ENCODE peak calls at places on chromosomes 5 and 9, in nine cellular contexts. Z is hepatocyte, O is body of pancreas, F is D721Med, W is BJ, T is breast epithelium, R is HCT116, I is A549, K is retinal pigment epithelial cell. J is an unnamed sample.

GRCh38 chr9:114307323-114308250 is 15.3 kb upstream of the ORM1 start:
- DNase-seq in Z (no peak), O (peak; percentile 4), F (no peak), W (no peak), T (peak; percentile 36), R (no peak), I (no peak), K (no peak), J (peak; percentile 7)

GRCh38 chr9:121303456-121304451 is 35.8 kb downstream of the GSN start:
- DNase-seq in Z (no peak), O (no peak), F (no peak), W (no peak), T (no peak), R (no peak), I (no peak), K (no peak), J (no peak)

GRCh38 chr5:118548761-118549160 is 439.6 kb downstream of the DTWD2 start:
- DNase-seq in Z (peak; percentile 41), O (no peak), F (no peak), W (peak; percentile 59), T (no peak), R (no peak), I (no peak), K (peak; percentile 2), J (no peak)

GRCh38 chr5:171709930-171710329 is 75.7 kb upstream of the SMIM23 start:
- DNase-seq in Z (no peak), O (no peak), F (no peak), W (no peak), T (no peak), R (no peak), I (no peak), K (no peak), J (no peak)

GRCh38 chr9:131216806-131217205 is 59.5 kb downstream of the FAM78A start:
- DNase-seq in Z (no peak), O (no peak), F (no peak), W (no peak), T (no peak), R (no peak), I (no peak), K (no peak), J (no peak)

GRCh38 chr5:73433982-73434342 is 14.6 kb downstream of the FOXD1 start:
- DNase-seq in Z (no peak), O (no peak), F (no peak), W (no peak), T (no peak), R (no peak), I (no peak), K (no peak), J (no peak)

GRCh38 chr5:87185838-87186237 is 81.8 kb upstream of the RASA1 start:
- DNase-seq in Z (no peak), O (no peak), F (no peak), W (no peak), T (no peak), R (no peak), I (no peak), K (no peak), J (no peak)

GRCh38 chr5:134561871-134562296 is 36.4 kb downstream of the JADE2 start:
- DNase-seq in Z (no peak), O (no peak), F (no peak), W (no peak), T (no peak), R (peak; percentile 7), I (peak; percentile 48), K (no peak), J (no peak)

GRCh38 chr5:17723876-17724275 is 89.6 kb downstream of the TAF11L14 start:
- DNase-seq in Z (no peak), O (no peak), F (no peak), W (no peak), T (no peak), R (no peak), I (no peak), K (no peak), J (no peak)

GRCh38 chr5:61748651-61749050 is 416.6 kb downstream of the ZSWIM6 start:
- DNase-seq in Z (no peak), O (no peak), F (no peak), W (no peak), T (no peak), R (no peak), I (no peak), K (no peak), J (no peak)

GRCh38 chr5:61746836-61747575 is 414.9 kb downstream of the ZSWIM6 start:
- DNase-seq in Z (no peak), O (no peak), F (no peak), W (no peak), T (no peak), R (no peak), I (no peak), K (no peak), J (no peak)

DNA sequence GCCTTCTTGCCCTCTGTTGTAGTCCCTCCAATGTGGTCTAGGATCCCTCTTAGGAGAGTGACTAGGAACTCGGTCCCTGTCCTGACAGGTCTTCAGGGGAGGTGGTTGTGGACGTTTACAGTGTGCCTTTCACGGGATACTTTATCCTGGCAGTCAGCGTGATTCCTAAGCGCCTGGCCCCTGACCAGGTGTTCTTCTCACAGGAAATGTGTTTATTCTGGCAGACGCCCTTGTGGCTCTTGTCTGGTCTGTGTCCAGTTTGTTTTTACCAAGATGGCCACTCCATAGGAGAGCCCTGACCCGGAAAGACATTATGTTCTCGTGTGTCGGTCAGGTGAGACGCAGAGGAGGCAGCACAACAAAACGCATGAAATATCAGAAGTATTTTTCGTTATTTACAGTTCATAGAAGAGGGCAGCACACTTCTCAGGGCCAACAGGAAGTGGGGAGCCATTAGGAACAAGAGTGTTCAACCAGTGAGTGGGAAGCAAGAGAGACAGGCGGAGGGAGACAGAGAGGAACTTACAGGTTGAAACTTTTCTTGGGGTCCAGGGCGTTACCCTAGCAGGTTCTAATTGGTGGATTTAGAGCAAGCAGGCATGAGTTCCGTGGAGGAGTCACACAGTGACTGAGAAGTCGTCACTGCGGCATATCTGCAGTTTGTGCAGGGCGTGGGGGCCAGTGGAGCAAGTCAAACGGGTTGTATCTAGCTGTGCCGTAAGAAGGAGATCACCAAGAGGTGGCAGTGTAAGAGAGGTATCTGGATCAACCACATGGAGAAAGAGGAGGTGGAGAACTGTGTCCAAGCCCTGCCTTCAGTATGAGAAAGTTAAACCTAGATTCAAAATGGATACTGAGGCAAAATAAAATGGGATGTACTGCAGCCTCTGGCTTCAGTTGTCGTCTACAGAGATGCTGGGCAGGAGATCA is 412.9 kb downstream of the ZSWIM6 start:
- DNase-seq in Z (no peak), O (peak; percentile 13), F (no peak), W (no peak), T (no peak), R (peak; percentile 2), I (no peak), K (no peak), J (no peak)
- TF ChIP-seq CTCF in Z (no peak), O (no peak), F (no peak), W (no peak), T (no peak), R (peak; percentile 21), I (no peak), K (no peak), J (no peak)

GRCh38 chr9:94161673-94162072 is 77.4 kb downstream of the PTPDC1 start:
- DNase-seq in Z (no peak), O (no peak), F (no peak), W (no peak), T (no peak), R (no peak), I (no peak), K (no peak), J (no peak)

GRCh38 chr9:94159069-94159915 is 75.0 kb downstream of the PTPDC1 start:
- DNase-seq in Z (no peak), O (no peak), F (no peak), W (no peak), T (no peak), R (no peak), I (no peak), K (no peak), J (no peak)

GRCh38 chr9:94156549-94157407 is 72.5 kb downstream of the PTPDC1 start:
- DNase-seq in Z (peak; percentile 43), O (peak; percentile 69), F (no peak), W (no peak), T (peak; percentile 87), R (no peak), I (peak; percentile 44), K (peak; percentile 63), J (no peak)

GRCh38 chr9:94157408-94157801 is 73.1 kb downstream of the PTPDC1 start:
- DNase-seq in Z (no peak), O (no peak), F (no peak), W (no peak), T (no peak), R (no peak), I (no peak), K (no peak), J (no peak)

GRCh38 chr9:94160594-94161501 is 76.6 kb downstream of the PTPDC1 start:
- DNase-seq in Z (peak; percentile 27), O (no peak), F (no peak), W (no peak), T (no peak), R (peak; percentile 44), I (no peak), K (no peak), J (no peak)
- TF ChIP-seq CTCF in Z (no peak), O (no peak), F (no peak), W (no peak), T (no peak), R (peak; percentile 20), I (no peak), K (peak; percentile 15), J (no peak)

GRCh38 chr9:135976531-135976930 is 15.4 kb upstream of the UBAC1 start:
- DNase-seq in Z (no peak), O (no peak), F (no peak), W (no peak), T (no peak), R (no peak), I (no peak), K (no peak), J (no peak)

GRCh38 chr9:135973276-135974219 is 12.4 kb upstream of the UBAC1 start:
- DNase-seq in Z (no peak), O (no peak), F (no peak), W (no peak), T (no peak), R (no peak), I (no peak), K (no peak), J (no peak)

GRCh38 chr9:135971892-135972291 is 10.7 kb upstream of the UBAC1 start:
- DNase-seq in Z (peak; percentile 94), O (peak; percentile 87), F (no peak), W (no peak), T (peak; percentile 79), R (peak; percentile 67), I (peak; percentile 38), K (no peak), J (no peak)

GRCh38 chr9:135975834-135976233 is 14.7 kb upstream of the UBAC1 start:
- DNase-seq in Z (no peak), O (no peak), F (no peak), W (no peak), T (no peak), R (no peak), I (peak; percentile 48), K (no peak), J (no peak)

GRCh38 chr9:135974220-135974573 is 13.0 kb upstream of the UBAC1 start:
- DNase-seq in Z (no peak), O (no peak), F (no peak), W (no peak), T (no peak), R (no peak), I (no peak), K (no peak), J (no peak)
- TF ChIP-seq CTCF in Z (no peak), O (no peak), F (peak; percentile 32), W (no peak), T (no peak), R (peak; percentile 24), I (no peak), K (peak; percentile 12), J (no peak)

GRCh38 chr5:14280294-14280854 is 137.2 kb downstream of the TRIO start:
- DNase-seq in Z (no peak), O (no peak), F (no peak), W (no peak), T (no peak), R (no peak), I (no peak), K (no peak), J (no peak)
- TF ChIP-seq CTCF in Z (no peak), O (no peak), F (no peak), W (no peak), T (no peak), R (no peak), I (no peak), K (no peak), J (no peak)